ENCODE peak calls at places on chromosome X, in nine cellular contexts. I, H, A, M, G, E, O, D and J are unnamed samples.

GRCh38 chrX:1679238-1679637 is 64.4 kb downstream of the ASMT start:
- DNase-seq in E (no peak), A (no peak), I (no peak), G (no peak), O (no peak), D (no peak), H (peak; percentile 23), M (no peak), J (no peak)

GRCh38 chrX:7088968-7089615 is 58.4 kb upstream of the STS start:
- DNase-seq in A (no peak), E (no peak), H (no peak), M (no peak), D (no peak), G (no peak), O (peak; percentile 34), I (no peak), J (no peak)

GRCh38 chrX:129144172-129145038 is 378.9 kb downstream of the SMARCA1 start:
- DNase-seq in A (no peak), G (peak; percentile 0), D (no peak), O (no peak), I (no peak), E (no peak), H (no peak), M (no peak), J (peak; percentile 2)

GRCh38 chrX:74505437-74505836 is 84.1 kb downstream of the SLC16A2 start:
- DNase-seq in I (no peak), A (no peak), M (no peak), G (no peak), E (no peak), D (no peak), O (no peak), H (no peak), J (no peak)

GRCh38 chrX:56802428-56802827 is 73.4 kb downstream of the NBDY start:
- DNase-seq in A (no peak), I (no peak), O (no peak), E (no peak), D (no peak), G (no peak), H (no peak), M (no peak), J (no peak)

GRCh38 chrX:67636532-67636931 is 92.7 kb downstream of the AR start:
- DNase-seq in E (no peak), D (no peak), M (no peak), A (no peak), I (no peak), G (peak; percentile 6), O (no peak), H (peak; percentile 13), J (peak; percentile 6)

GRCh38 chrX:19811807-19812604 is 75.4 kb downstream of the SH3KBP1 start:
- DNase-seq in I (no peak), A (no peak), G (peak; percentile 60), O (no peak), H (peak; percentile 83), M (no peak), E (no peak), D (no peak), J (peak; percentile 62)

GRCh38 chrX:96909291-96909690 is 25.6 kb downstream of the RPA4 start:
- DNase-seq in E (no peak), H (peak; percentile 21), O (no peak), M (no peak), I (no peak), D (peak; percentile 52), A (no peak), G (no peak), J (peak; percentile 22)

GRCh38 chrX:134543201-134543797 is 83.3 kb downstream of the HPRT1 start:
- DNase-seq in A (no peak), H (no peak), D (no peak), G (peak; percentile 37), E (no peak), O (no peak), M (no peak), I (no peak), J (no peak)

GRCh38 chrX:70174754-70175153 is 2.5 kb upstream of the DGAT2L6 start:
- DNase-seq in G (peak; percentile 41), I (no peak), D (peak; percentile 76), E (no peak), O (no peak), H (peak; percentile 56), M (no peak), A (no peak), J (peak; percentile 53)

GRCh38 chrX:150848914-150849365 is 49.5 kb downstream of the CD99L2 start:
- DNase-seq in E (no peak), D (no peak), G (peak; percentile 29), H (no peak), O (no peak), A (no peak), I (peak; percentile 73), M (no peak), J (no peak)

GRCh38 chrX:151722241-151722846 is 6.5 kb downstream of the FATE1 start:
- DNase-seq in A (peak; percentile 58), I (peak; percentile 40), G (peak; percentile 34), O (no peak), E (peak; percentile 27), M (no peak), H (no peak), D (peak; percentile 31), J (peak; percentile 17)

GRCh38 chrX:10474510-10474909 is 145.9 kb downstream of the MID1 start:
- DNase-seq in G (no peak), M (no peak), I (no peak), D (no peak), A (no peak), E (no peak), O (no peak), H (no peak), J (no peak)
- H3K4me3 ChIP-seq in G (no peak overlapping the region), M (no peak overlapping the region), I (no peak overlapping the region), D (no peak overlapping the region), A (no peak overlapping the region), E (no peak overlapping the region), O (no peak overlapping the region), H (no peak overlapping the region), J (no peak overlapping the region)

DNA sequence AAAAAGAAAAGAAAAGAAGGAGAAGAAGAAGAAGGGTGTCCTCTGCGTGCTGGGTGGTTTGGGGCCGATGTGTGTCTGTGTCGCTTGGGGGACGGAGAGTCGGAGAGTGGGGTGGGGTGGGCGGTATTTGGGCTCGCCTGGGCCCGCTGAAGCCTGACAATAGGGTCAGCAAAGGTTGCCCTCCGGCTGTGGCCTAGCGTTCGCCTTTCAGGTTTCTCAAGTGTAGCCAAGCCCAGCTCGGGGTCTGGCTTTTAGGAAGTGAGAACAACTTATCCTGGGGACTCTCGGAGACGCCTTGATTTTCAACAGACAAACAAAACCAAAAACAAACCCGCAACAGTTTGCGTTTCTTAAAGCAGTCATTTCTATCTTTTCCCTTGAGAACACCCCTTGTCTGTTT is 4.1 kb upstream of the SOX3 start:
- DNase-seq in D (no peak), E (no peak), M (no peak), O (no peak), G (no peak), H (no peak), I (no peak), A (no peak), J (no peak)
- H3K4me3 ChIP-seq in D (no peak overlapping the region), E (no peak overlapping the region), M (no peak overlapping the region), O (no peak overlapping the region), G (no peak overlapping the region), H (no peak overlapping the region), I (no peak overlapping the region), A (no peak overlapping the region), J (no peak overlapping the region)

GRCh38 chrX:16186380-16187007 is 19.2 kb downstream of the MAGEB17 start:
- DNase-seq in I (no peak), E (no peak), M (no peak), O (no peak), H (no peak), A (no peak), G (no peak), D (no peak), J (no peak)
- H3K4me3 ChIP-seq in I (no peak overlapping the region), E (no peak overlapping the region), M (no peak overlapping the region), O (no peak overlapping the region), H (no peak overlapping the region), A (no peak overlapping the region), G (no peak overlapping the region), D (no peak overlapping the region), J (no peak overlapping the region)

DNA sequence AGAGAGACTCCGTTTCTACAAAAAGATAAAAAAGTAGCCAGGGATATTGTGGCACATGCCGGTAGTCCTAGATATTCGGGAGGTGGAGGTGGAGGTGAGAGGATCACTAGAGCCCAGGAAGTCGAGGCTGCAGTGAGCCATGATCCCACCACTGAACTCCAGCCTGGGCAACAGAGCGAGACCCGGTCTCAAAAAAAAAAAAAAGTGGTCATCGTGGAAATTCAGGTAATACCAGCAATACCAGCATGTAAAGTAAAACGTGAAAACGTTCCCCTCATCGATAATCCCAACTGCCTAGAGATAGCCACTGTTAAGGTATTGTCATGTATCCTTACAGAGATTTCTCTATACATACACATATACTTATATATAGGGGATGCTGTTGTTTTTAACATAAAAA is 1.5 kb downstream of the MAGT1 start:
- DNase-seq in D (no peak), O (no peak), G (no peak), A (no peak), M (no peak), I (no peak), H (no peak), E (no peak), J (no peak)
- H3K4me3 ChIP-seq in D (peak overlapping the region; percentile 85), O (no peak overlapping the region), G (peak overlapping the region; percentile 79), A (no peak overlapping the region), M (peak overlapping the region; percentile 71), I (no peak overlapping the region), H (peak overlapping the region; percentile 79), E (peak overlapping the region; percentile 75), J (peak overlapping the region; percentile 88)